ENCODE peak calls at places on chromosomes 3 and 15, in four cellular contexts. L is WTC11, Q is HepG2, N is K562. P is an unnamed sample.

GRCh38 chr3:81816473-81817260 is 55.2 kb upstream of the GBE1 start:
- DNase-seq in L (no peak), Q (no peak), N (no peak), P (peak)

GRCh38 chr15:58981808-58982475 is 5.5 kb upstream of the RNF111 start:
- DNase-seq in L (no peak), Q (no peak), N (no peak), P (no peak)

GRCh38 chr3:195731356-195731960 is 10.7 kb downstream of the MUC20 start:
- DNase-seq in L (no peak), Q (no peak), N (no peak), P (no peak)

GRCh38 chr15:76865548-76865991 is 39.6 kb downstream of the SCAPER start:
- DNase-seq in L (no peak), Q (no peak), N (no peak), P (no peak)

GRCh38 chr15:90000175-90000923 is 775 bp upstream of the ZNF710 start:
- DNase-seq in L (peak), Q (no peak), N (peak), P (no peak)

GRCh38 chr3:132984181-132984580 is 54.0 kb upstream of the TMEM108 start:
- DNase-seq in L (no peak), Q (no peak), N (no peak), P (no peak)

GRCh38 chr3:195133462-195133861 is 137.5 kb downstream of the XXYLT1 start:
- DNase-seq in L (no peak), Q (no peak), N (no peak), P (no peak)

GRCh38 chr3:116579843-116580242 is 129.7 kb upstream of the TUSC7 start:
- DNase-seq in L (peak), Q (peak), N (no peak), P (no peak)

GRCh38 chr3:184354121-184354728 is 7.2 kb downstream of the CLCN2 start:
- DNase-seq in L (peak), Q (peak), N (peak), P (no peak)

GRCh38 chr15:71463156-71463555 is 347.2 kb upstream of the NR2E3 start:
- DNase-seq in L (no peak), Q (no peak), N (no peak), P (no peak)

GRCh38 chr15:100726426-100727190 is 124.2 kb downstream of the ASB7 start:
- DNase-seq in L (no peak), Q (no peak), N (no peak), P (no peak)

GRCh38 chr3:32398531-32398930 is 6.9 kb downstream of the CMTM7 start:
- DNase-seq in L (no peak), Q (no peak), N (no peak), P (no peak)

GRCh38 chr3:171261487-171261886 is 198.7 kb downstream of the TNIK start:
- DNase-seq in L (no peak), Q (no peak), N (no peak), P (no peak)

GRCh38 chr3:127456471-127457093 is 134.0 kb downstream of the TPRA1 start:
- DNase-seq in L (peak), Q (no peak), N (no peak), P (no peak)

GRCh38 chr3:110656394-110656793 is 415.2 kb upstream of the NECTIN3 start:
- DNase-seq in L (no peak), Q (no peak), N (no peak), P (no peak)

GRCh38 chr3:15116032-15116653 is 17.2 kb upstream of the RBSN start:
- DNase-seq in L (no peak), Q (no peak), N (no peak), P (no peak)

GRCh38 chr15:52652984-52653383 is 26.2 kb downstream of the ATOSA start:
- DNase-seq in L (no peak), Q (no peak), N (peak), P (no peak)

GRCh38 chr3:19866751-19867347 is 67.2 kb downstream of the EFHB start:
- DNase-seq in L (peak), Q (peak), N (peak), P (peak)

GRCh38 chr3:157199841-157200240 is 39.9 kb upstream of the CCNL1 start:
- DNase-seq in L (no peak), Q (no peak), N (no peak), P (no peak)

GRCh38 chr15:29438714-29439076 is 169.1 kb upstream of the NSMCE3 start:
- DNase-seq in L (no peak), Q (no peak), N (no peak), P (no peak)

GRCh38 chr3:141279074-141279945 is 47.7 kb downstream of the PXYLP1 start:
- DNase-seq in L (no peak), Q (peak), N (peak), P (no peak)

GRCh38 chr15:70605606-70606410 is 157.6 kb downstream of the UACA start:
- DNase-seq in L (no peak), Q (peak), N (no peak), P (no peak)

GRCh38 chr3:171836836-171837235 is 6.3 kb upstream of the TMEM212 start:
- DNase-seq in L (no peak), Q (no peak), N (no peak), P (no peak)

GRCh38 chr3:42613462-42613861 is 13.0 kb downstream of the NKTR start:
- DNase-seq in L (no peak), Q (no peak), N (no peak), P (no peak)

GRCh38 chr15:41713047-41713446 is 52.8 kb downstream of the MGA start:
- DNase-seq in L (no peak), Q (no peak), N (no peak), P (no peak)

GRCh38 chr15:56176996-56177395 is 66.7 kb downstream of the RFX7 start:
- DNase-seq in L (no peak), Q (no peak), N (no peak), P (no peak)

GRCh38 chr3:123489400-123490004 is 40.6 kb upstream of the ADCY5 start:
- DNase-seq in L (peak), Q (peak), N (peak), P (no peak)

GRCh38 chr15:81317642-81318017 is 6.3 kb downstream of the STARD5 start:
- DNase-seq in L (no peak), Q (no peak), N (no peak), P (no peak)

GRCh38 chr3:12508316-12508715 is 24.0 kb downstream of the TSEN2 start:
- DNase-seq in L (no peak), Q (no peak), N (no peak), P (no peak)

GRCh38 chr15:72271895-72272212 is 500 bp downstream of the PARP6 start:
- DNase-seq in L (no peak), Q (no peak), N (peak), P (no peak)

GRCh38 chr3:53009826-53010539 is 35.9 kb downstream of the SFMBT1 start:
- DNase-seq in L (no peak), Q (no peak), N (no peak), P (no peak)

GRCh38 chr15:39172380-39173281 is 408.2 kb upstream of the THBS1 start:
- DNase-seq in L (no peak), Q (peak), N (no peak), P (no peak)

GRCh38 chr15:80301472-80301871 is 49.5 kb upstream of the CTXND1 start:
- DNase-seq in L (no peak), Q (no peak), N (no peak), P (no peak)

DNA sequence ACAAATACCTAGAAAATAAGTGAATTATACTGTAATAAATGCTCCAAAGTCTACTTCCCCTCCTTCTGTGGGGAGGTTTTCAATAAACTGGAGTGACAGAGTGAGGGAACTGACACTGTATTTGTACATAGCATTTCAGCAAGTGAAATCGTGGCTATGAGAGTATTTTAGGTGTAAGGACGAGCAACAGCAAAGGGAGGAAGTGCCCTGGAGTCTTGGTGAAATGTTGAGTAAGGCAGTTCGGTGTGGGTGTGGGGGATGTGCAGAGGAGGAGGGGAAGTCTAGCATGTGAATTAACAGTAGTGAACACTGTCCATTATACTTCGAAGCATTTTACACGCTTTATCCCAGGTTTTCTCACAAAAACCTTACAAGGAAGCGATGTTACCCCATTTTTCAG is 18.1 kb upstream of the P2RY13 start:
- DNase-seq in L (no peak), Q (no peak), N (no peak), P (no peak)
- TF ChIP-seq CREM in L (no peak), Q (no peak), N (no peak), P (no peak)

GRCh38 chr15:78107471-78107870 is 15.1 kb downstream of the SH2D7 start:
- DNase-seq in L (no peak), Q (no peak), N (no peak), P (no peak)

GRCh38 chr15:78110916-78111475 is 18.6 kb downstream of the SH2D7 start:
- DNase-seq in L (no peak), Q (no peak), N (no peak), P (no peak)

GRCh38 chr15:78109156-78109555 is 16.8 kb downstream of the SH2D7 start:
- DNase-seq in L (no peak), Q (no peak), N (no peak), P (no peak)

GRCh38 chr15:78110096-78110495 is 17.7 kb downstream of the SH2D7 start:
- DNase-seq in L (no peak), Q (no peak), N (no peak), P (no peak)

DNA sequence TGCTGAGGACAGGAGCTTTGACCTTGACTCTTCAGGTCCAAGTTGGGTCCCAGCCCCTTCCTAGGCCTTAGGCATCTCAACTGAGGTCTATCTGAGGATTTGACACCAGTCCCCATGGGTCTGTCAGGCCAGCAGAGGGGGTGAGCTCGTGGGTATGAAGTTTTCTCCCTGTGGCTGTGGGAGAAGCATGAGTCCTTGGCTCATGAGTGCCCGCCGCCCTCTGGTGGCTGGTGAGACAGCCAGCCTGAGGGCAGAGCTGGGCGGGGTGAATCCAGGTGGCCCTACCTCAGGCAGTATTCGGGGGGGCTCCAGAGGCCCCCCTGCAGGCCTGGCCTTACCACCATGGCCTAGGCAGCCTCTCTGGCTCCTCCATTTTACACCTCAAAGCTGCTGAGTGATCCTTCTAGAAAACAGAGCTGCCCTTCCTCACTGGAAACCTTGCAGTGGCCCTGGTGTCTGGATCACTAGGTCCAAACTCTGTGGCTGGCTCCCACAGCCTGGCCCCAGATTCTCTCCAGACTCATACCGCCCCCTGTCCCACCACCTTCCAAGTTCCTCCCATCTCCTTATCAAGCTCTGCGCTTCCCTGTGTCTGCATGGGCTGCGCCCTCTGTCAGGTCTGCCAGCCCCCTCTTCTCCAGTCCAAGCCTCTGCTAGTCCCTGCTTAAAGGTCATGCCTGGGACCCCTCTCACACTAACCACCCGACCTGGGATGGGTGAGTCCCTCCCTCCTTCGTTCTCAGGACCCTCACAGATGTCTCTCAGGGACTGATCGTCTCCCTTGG is 16.1 kb downstream of the SH2D7 start:
- DNase-seq in L (peak), Q (peak), N (peak), P (peak)
- TF ChIP-seq CREM in L (no peak), Q (no peak), N (no peak), P (no peak)

GRCh38 chr3:153161138-153161713 is 800 bp upstream of the RAP2B start:
- DNase-seq in L (peak), Q (peak), N (peak), P (peak)
- TF ChIP-seq CREM in L (peak), Q (peak), N (peak), P (no peak)

GRCh38 chr3:67077656-67078055 is 79.5 kb downstream of the KBTBD8 start:
- DNase-seq in L (no peak), Q (no peak), N (no peak), P (no peak)

GRCh38 chr3:67082533-67083024 is 84.5 kb downstream of the KBTBD8 start:
- DNase-seq in L (no peak), Q (no peak), N (no peak), P (no peak)

GRCh38 chr3:67087788-67088187 is 89.7 kb downstream of the KBTBD8 start:
- DNase-seq in L (no peak), Q (no peak), N (no peak), P (no peak)

DNA sequence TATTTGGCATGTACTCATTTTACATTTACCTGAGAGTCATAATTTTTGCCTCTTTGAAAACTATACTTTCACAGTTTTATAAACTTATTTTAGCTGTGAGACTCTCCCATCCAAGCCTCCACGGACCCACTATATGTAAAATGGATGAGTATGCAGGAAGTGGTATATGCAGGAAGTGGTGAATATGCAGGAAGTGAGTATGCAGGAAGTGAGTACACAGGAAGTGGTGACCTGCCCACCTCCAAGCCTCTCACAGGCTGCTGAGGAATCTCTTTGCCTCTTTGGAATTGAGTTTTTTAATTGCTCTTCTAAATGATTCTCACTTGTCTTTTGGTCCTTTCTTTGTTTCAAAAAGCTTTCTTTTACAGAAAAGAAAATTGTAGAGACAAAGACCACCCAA is 85.2 kb downstream of the KBTBD8 start:
- DNase-seq in L (no peak), Q (no peak), N (no peak), P (peak)
- TF ChIP-seq CREM in L (no peak), Q (no peak), N (no peak), P (no peak)

GRCh38 chr3:5056005-5056391 is 66.1 kb upstream of the ARL8B start:
- DNase-seq in L (no peak), Q (no peak), N (no peak), P (no peak)
- TF ChIP-seq CREM in L (no peak), Q (no peak), N (no peak), P (no peak)

GRCh38 chr3:149494022-149494758 is 19.7 kb downstream of the TM4SF4 start:
- DNase-seq in L (peak), Q (peak), N (peak), P (no peak)
- TF ChIP-seq CREM in L (no peak), Q (no peak), N (no peak), P (no peak)

DNA sequence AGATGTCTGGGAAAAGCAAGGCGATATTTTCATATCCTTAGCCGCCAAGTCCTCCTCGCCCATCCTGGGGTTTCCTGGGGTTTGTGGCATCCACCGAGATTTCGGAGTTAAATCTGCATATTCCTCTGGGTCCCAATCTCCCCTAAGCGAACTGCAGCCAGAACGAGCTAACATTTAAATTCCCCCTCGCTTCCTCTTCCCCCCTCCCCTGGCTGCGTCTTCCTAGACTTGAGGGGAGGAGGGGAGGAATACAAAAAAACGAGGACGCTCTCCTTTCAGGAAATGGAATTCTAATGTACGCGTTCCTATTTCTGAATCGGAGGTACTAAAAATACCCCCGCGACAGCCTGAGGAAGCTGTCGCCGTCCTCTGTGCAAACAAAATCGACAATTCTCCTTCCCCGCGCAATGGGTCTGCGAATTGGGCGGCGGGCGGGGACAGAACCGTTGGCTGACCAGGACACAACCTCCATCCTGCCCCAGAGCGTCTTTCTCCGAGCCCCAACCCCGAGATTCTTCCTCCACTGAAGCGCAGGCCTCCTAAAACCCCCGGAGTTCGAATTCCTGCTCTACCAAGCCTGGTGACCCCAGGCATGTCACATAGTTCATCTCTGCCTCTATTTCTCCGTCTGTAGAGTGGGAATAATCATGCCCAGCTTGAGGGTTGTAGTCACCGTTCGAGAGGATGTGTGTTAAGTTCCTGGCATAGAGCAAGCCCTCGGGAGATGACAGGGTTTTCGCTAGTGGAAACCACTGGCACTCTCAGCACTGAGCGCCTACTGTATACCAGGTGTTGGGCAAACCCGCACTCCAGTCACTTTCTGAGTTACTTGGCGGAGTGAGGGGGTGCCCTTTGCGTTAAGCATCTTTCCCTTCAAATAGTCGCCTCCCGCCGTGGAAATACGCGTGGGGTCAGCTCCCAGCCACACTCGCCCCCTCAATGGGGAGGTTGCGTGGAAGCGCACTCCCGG is 5.3 kb downstream of the FEZF2 start:
- DNase-seq in L (peak), Q (no peak), N (no peak), P (no peak)
- TF ChIP-seq CREM in L (no peak), Q (no peak), N (no peak), P (no peak)

GRCh38 chr3:72345237-72345878 is 502.9 kb downstream of the SHQ1 start:
- DNase-seq in L (no peak), Q (no peak), N (no peak), P (no peak)

GRCh38 chr3:72347819-72348319 is 500.4 kb downstream of the SHQ1 start:
- DNase-seq in L (peak), Q (no peak), N (no peak), P (peak)

GRCh38 chr3:72345980-72346379 is 502.3 kb downstream of the SHQ1 start:
- DNase-seq in L (no peak), Q (no peak), N (no peak), P (no peak)

GRCh38 chr3:72348357-72348756 is 499.9 kb downstream of the SHQ1 start:
- DNase-seq in L (no peak), Q (no peak), N (no peak), P (no peak)

GRCh38 chr3:72346526-72346926 is 501.7 kb downstream of the SHQ1 start:
- DNase-seq in L (no peak), Q (no peak), N (no peak), P (no peak)
- TF ChIP-seq CREM in L (no peak), Q (no peak), N (no peak), P (no peak)

P was measured in GM12878.